ENCODE peak calls at places on chromosomes 4 and X, in nine cellular contexts. One of them, this sample, is unnamed.
A peak's percentile ranks its signal among the peaks of the same experiment; 100 is the strongest.

GRCh38 chrX:119694601-119695534 is 1.9 kb upstream of the SEPTIN6 start:
- DNase-seq in CD4-positive, alpha-beta T cell: no peak
- DNase-seq in SK-N-SH: peak; percentile 17
- DNase-seq in activated naive CD4-positive, alpha-beta T cell: no peak
- DNase-seq in substantia nigra: no peak
- DNase-seq in AML-193: peak; percentile 15
- DNase-seq in iPS-NIHi11: no peak
- DNase-seq in AG04450: no peak
- DNase-seq in GM12892: no peak
- DNase-seq in this sample: peak; percentile 19

GRCh38 chr4:113618205-113618604 is 143.3 kb downstream of the CAMK2D start:
- DNase-seq in CD4-positive, alpha-beta T cell: no peak
- DNase-seq in SK-N-SH: no peak
- DNase-seq in activated naive CD4-positive, alpha-beta T cell: no peak
- DNase-seq in substantia nigra: no peak
- DNase-seq in AML-193: no peak
- DNase-seq in iPS-NIHi11: no peak
- DNase-seq in AG04450: no peak
- DNase-seq in GM12892: no peak
- DNase-seq in this sample: no peak

GRCh38 chr4:54855221-54855854 is 197.6 kb downstream of the KIT start:
- DNase-seq in CD4-positive, alpha-beta T cell: no peak
- DNase-seq in SK-N-SH: peak; percentile 12
- DNase-seq in activated naive CD4-positive, alpha-beta T cell: no peak
- DNase-seq in substantia nigra: no peak
- DNase-seq in AML-193: no peak
- DNase-seq in iPS-NIHi11: no peak
- DNase-seq in AG04450: no peak
- DNase-seq in GM12892: no peak
- DNase-seq in this sample: no peak

GRCh38 chr4:87108142-87108546 is 112.3 kb downstream of the KLHL8 start:
- DNase-seq in CD4-positive, alpha-beta T cell: no peak
- DNase-seq in SK-N-SH: peak; percentile 37
- DNase-seq in activated naive CD4-positive, alpha-beta T cell: no peak
- DNase-seq in substantia nigra: no peak
- DNase-seq in AML-193: no peak
- DNase-seq in iPS-NIHi11: no peak
- DNase-seq in AG04450: no peak
- DNase-seq in GM12892: no peak
- DNase-seq in this sample: no peak

GRCh38 chr4:47274931-47275330 is 188.6 kb downstream of the COMMD8 start:
- DNase-seq in CD4-positive, alpha-beta T cell: no peak
- DNase-seq in SK-N-SH: no peak
- DNase-seq in activated naive CD4-positive, alpha-beta T cell: no peak
- DNase-seq in substantia nigra: no peak
- DNase-seq in AML-193: no peak
- DNase-seq in iPS-NIHi11: no peak
- DNase-seq in AG04450: no peak
- DNase-seq in GM12892: no peak
- DNase-seq in this sample: no peak

GRCh38 chr4:169225058-169225751 is 45.6 kb downstream of the SH3RF1 start:
- DNase-seq in CD4-positive, alpha-beta T cell: no peak
- DNase-seq in SK-N-SH: no peak
- DNase-seq in activated naive CD4-positive, alpha-beta T cell: no peak
- DNase-seq in substantia nigra: no peak
- DNase-seq in AML-193: peak; percentile 25
- DNase-seq in iPS-NIHi11: no peak
- DNase-seq in AG04450: peak; percentile 80
- DNase-seq in GM12892: no peak
- DNase-seq in this sample: no peak

GRCh38 chrX:69158166-69159040 is 6.8 kb downstream of the PJA1 start:
- DNase-seq in CD4-positive, alpha-beta T cell: no peak
- DNase-seq in SK-N-SH: peak; percentile 65
- DNase-seq in activated naive CD4-positive, alpha-beta T cell: no peak
- DNase-seq in substantia nigra: no peak
- DNase-seq in AML-193: no peak
- DNase-seq in iPS-NIHi11: peak; percentile 39
- DNase-seq in AG04450: peak; percentile 48
- DNase-seq in GM12892: no peak
- DNase-seq in this sample: peak; percentile 38

GRCh38 chr4:145935253-145936141 is 3.1 kb downstream of the ZNF827 start:
- DNase-seq in CD4-positive, alpha-beta T cell: no peak
- DNase-seq in SK-N-SH: peak; percentile 50
- DNase-seq in activated naive CD4-positive, alpha-beta T cell: no peak
- DNase-seq in substantia nigra: no peak
- DNase-seq in AML-193: no peak
- DNase-seq in iPS-NIHi11: peak; percentile 50
- DNase-seq in AG04450: no peak
- DNase-seq in GM12892: peak; percentile 38
- DNase-seq in this sample: no peak

GRCh38 chr4:42401171-42401570 is 3.9 kb downstream of the SHISA3 start:
- DNase-seq in CD4-positive, alpha-beta T cell: no peak
- DNase-seq in SK-N-SH: no peak
- DNase-seq in activated naive CD4-positive, alpha-beta T cell: no peak
- DNase-seq in substantia nigra: no peak
- DNase-seq in AML-193: no peak
- DNase-seq in iPS-NIHi11: no peak
- DNase-seq in AG04450: no peak
- DNase-seq in GM12892: no peak
- DNase-seq in this sample: no peak

GRCh38 chr4:75004755-75005668 is 72.1 kb downstream of the PARM1 start:
- DNase-seq in CD4-positive, alpha-beta T cell: no peak
- DNase-seq in SK-N-SH: no peak
- DNase-seq in activated naive CD4-positive, alpha-beta T cell: no peak
- DNase-seq in substantia nigra: no peak
- DNase-seq in AML-193: no peak
- DNase-seq in iPS-NIHi11: no peak
- DNase-seq in AG04450: no peak
- DNase-seq in GM12892: peak; percentile 14
- DNase-seq in this sample: no peak

GRCh38 chr4:152479428-152480026 is 56.4 kb downstream of the FBXW7 start:
- DNase-seq in CD4-positive, alpha-beta T cell: no peak
- DNase-seq in SK-N-SH: no peak
- DNase-seq in activated naive CD4-positive, alpha-beta T cell: no peak
- DNase-seq in substantia nigra: no peak
- DNase-seq in AML-193: no peak
- DNase-seq in iPS-NIHi11: no peak
- DNase-seq in AG04450: no peak
- DNase-seq in GM12892: no peak
- DNase-seq in this sample: no peak

GRCh38 chr4:1522606-1523005 is 116.4 kb upstream of the NKX1-1 start:
- DNase-seq in CD4-positive, alpha-beta T cell: no peak
- DNase-seq in SK-N-SH: no peak
- DNase-seq in activated naive CD4-positive, alpha-beta T cell: no peak
- DNase-seq in substantia nigra: no peak
- DNase-seq in AML-193: no peak
- DNase-seq in iPS-NIHi11: no peak
- DNase-seq in AG04450: no peak
- DNase-seq in GM12892: no peak
- DNase-seq in this sample: no peak